ENCODE peak calls at places on chromosomes 5 and 9, in nine cellular contexts. Y is mucosa of descending colon, U is esophagus squamous epithelium, R is GM13976, J is astrocyte of the spinal cord, W is HL-60, H is astrocyte of the cerebellum, S is fibroblast of the aortic adventitia, O is Calu3. K is an unnamed sample.
A peak's percentile ranks its signal among the peaks of the same experiment; 100 is the strongest.

GRCh38 chr5:142720561-142721275 is 34.8 kb upstream of the FGF1 start:
- DNase-seq in S (no peak), W (no peak), O (peak; percentile 34), H (no peak), Y (peak; percentile 72), R (no peak), U (no peak), J (no peak), K (peak; percentile 59)

GRCh38 chr9:38423939-38424843 is at the start of gene IGFBPL1:
- DNase-seq in Y (peak; percentile 49), U (no peak), H (no peak), S (no peak), R (peak; percentile 52), W (no peak), O (peak; percentile 33), J (no peak), K (no peak)

GRCh38 chr9:86122309-86122708 is 23.0 kb upstream of the GOLM1 start:
- DNase-seq in Y (no peak), U (no peak), S (no peak), J (no peak), R (no peak), W (no peak), H (no peak), O (no peak), K (no peak)

GRCh38 chr9:102950341-102950740 is 44.8 kb upstream of the CYLC2 start:
- DNase-seq in R (no peak), J (peak; percentile 2), W (no peak), O (no peak), Y (no peak), H (no peak), U (no peak), S (no peak), K (no peak)

GRCh38 chr5:81606150-81606549 is 144.7 kb downstream of the SSBP2 start:
- DNase-seq in W (no peak), O (no peak), R (no peak), U (no peak), Y (no peak), S (no peak), J (no peak), H (no peak), K (no peak)

GRCh38 chr5:40089269-40089668 is 590.4 kb upstream of the PTGER4 start:
- DNase-seq in R (no peak), U (no peak), S (no peak), J (no peak), H (no peak), Y (no peak), W (no peak), O (no peak), K (no peak)

GRCh38 chr5:68344447-68345111 is 129.0 kb downstream of the PIK3R1 start:
- DNase-seq in Y (no peak), H (no peak), J (peak; percentile 60), O (peak; percentile 17), R (peak; percentile 41), S (peak; percentile 68), U (no peak), W (peak; percentile 2), K (no peak)

GRCh38 chr9:935348-935965 is 41.0 kb upstream of the DMRT3 start:
- DNase-seq in Y (no peak), H (no peak), W (no peak), U (no peak), R (no peak), S (peak; percentile 4), J (no peak), O (no peak), K (no peak)

GRCh38 chr5:17229308-17229707 is 11.9 kb downstream of the BASP1 start:
- DNase-seq in U (no peak), Y (no peak), R (peak; percentile 42), O (no peak), S (no peak), H (no peak), W (no peak), J (no peak), K (no peak)

GRCh38 chr9:127796225-127796813 is 6.4 kb upstream of the FPGS start:
- DNase-seq in O (no peak), J (no peak), Y (no peak), U (no peak), R (peak; percentile 23), S (peak; percentile 52), H (no peak), W (peak; percentile 27), K (no peak)

GRCh38 chr9:29514336-29514735 is 1941.1 kb upstream of the C9orf72 start:
- DNase-seq in S (peak; percentile 0), J (no peak), U (no peak), H (no peak), W (no peak), R (no peak), O (no peak), Y (no peak), K (no peak)

GRCh38 chr9:78032599-78033457 is 1.2 kb upstream of the GNAQ start:
- DNase-seq in U (no peak), R (no peak), S (no peak), Y (no peak), W (peak; percentile 44), J (peak; percentile 60), H (no peak), O (no peak), K (no peak)

GRCh38 chr9:78030553-78031270 is 899 bp downstream of the GNAQ start:
- DNase-seq in J (no peak), Y (peak; percentile 82), O (peak; percentile 45), H (no peak), W (peak; percentile 61), S (peak; percentile 25), R (peak; percentile 22), U (no peak), K (peak; percentile 50)

GRCh38 chr9:78031271-78031825 is at the start of gene GNAQ:
- DNase-seq in U (no peak), O (peak; percentile 20), R (peak; percentile 44), S (no peak), H (no peak), J (no peak), W (no peak), Y (peak; percentile 64), K (peak; percentile 33)

GRCh38 chr9:78033870-78034269 is 2.3 kb upstream of the GNAQ start:
- DNase-seq in R (no peak), O (no peak), W (no peak), J (no peak), H (no peak), U (no peak), Y (no peak), S (no peak), K (no peak)

GRCh38 chr9:78031826-78032598 is 401 bp upstream of the GNAQ start:
- DNase-seq in W (peak; percentile 95), H (peak; percentile 89), R (peak; percentile 57), Y (peak; percentile 93), J (peak; percentile 97), U (peak; percentile 29), O (peak; percentile 86), S (peak; percentile 93), K (peak; percentile 92)
- TF ChIP-seq CTCF in W (no peak), H (no peak), R (no peak), Y (no peak), J (no peak), U (no peak), O (no peak), S (no peak), K (no peak)

DNA sequence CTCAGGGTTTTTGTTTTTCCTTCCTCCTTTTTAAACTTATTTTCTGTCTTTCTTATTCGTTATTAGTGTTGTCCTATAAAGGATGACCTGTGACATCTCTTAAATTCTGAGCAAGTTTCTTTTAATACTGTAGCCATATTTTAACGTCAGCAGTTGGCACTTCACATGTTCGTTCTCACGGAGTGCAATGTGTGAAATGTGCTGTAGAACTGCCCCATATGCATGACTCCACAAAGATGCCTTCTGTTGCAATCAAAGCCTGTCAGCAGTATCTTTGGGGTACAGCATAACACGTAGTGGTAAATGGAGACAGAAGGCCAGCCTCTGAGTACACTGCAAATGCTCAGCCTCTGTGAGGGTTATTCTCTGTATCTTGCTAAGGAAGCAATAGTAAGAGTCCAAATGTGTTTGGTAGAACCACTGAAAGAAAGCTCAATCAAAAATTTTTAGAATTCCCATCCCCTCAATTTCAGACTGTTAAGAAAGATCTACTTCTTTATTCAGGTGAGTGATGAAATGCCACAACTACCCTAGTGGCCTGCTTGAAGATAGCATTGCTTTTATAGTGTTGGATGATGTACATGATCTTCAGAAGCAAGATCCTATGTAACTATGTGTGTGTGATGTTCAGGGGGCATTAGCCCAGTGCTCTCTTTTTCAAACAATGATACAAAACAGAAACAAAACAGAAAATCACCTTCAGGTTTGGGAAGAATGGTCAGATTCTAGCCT is 277.7 kb downstream of the TMEM167A start:
- DNase-seq in R (no peak), S (no peak), J (no peak), O (no peak), Y (no peak), H (no peak), U (no peak), W (no peak), K (no peak)
- TF ChIP-seq CTCF in R (no peak), S (no peak), J (no peak), O (no peak), Y (no peak), H (no peak), U (no peak), W (no peak), K (no peak)

DNA sequence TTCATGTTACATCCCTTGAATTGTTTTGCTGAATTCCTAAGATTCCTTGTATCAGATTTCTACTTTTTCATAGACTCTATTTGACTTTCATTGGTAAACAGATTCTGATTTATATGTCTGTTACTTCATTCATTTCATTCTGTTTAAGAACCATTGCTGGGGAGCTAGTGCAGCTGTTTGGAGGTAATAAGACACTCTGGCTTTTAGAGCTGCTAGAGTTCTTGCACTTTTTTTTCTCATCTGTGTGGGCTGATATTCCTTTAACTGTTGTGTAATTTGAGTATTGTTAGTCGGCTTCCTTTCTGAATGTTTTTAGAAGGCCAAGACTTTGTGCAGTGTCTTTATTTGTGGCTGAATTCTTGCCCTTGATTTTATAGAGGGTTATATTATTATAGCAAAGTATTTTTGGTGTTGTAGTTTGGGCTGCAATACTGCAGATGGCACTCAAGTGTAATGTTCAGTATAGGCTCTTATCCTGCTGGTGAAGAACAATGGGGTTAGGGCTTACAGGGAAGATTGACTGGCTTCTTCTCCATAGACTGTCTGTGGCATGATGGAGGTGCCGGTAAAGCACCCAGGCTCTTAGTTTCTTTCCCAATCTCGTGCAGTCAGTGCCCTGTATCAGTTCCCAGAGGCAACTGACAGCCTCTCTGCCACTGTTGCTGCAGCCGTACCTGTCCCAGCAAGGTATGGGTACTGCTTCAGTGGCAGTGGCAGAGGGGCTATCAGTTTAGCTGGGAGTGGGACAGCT is 162.2 kb downstream of the OXCT1 start:
- DNase-seq in R (peak; percentile 32), O (no peak), S (peak; percentile 67), H (peak; percentile 31), U (no peak), W (peak; percentile 12), Y (no peak), J (peak; percentile 71), K (no peak)
- TF ChIP-seq CTCF in R (peak; percentile 55), O (no peak), S (peak; percentile 61), H (peak; percentile 55), U (no peak), W (no peak), Y (no peak), J (peak; percentile 65), K (peak; percentile 27)

DNA sequence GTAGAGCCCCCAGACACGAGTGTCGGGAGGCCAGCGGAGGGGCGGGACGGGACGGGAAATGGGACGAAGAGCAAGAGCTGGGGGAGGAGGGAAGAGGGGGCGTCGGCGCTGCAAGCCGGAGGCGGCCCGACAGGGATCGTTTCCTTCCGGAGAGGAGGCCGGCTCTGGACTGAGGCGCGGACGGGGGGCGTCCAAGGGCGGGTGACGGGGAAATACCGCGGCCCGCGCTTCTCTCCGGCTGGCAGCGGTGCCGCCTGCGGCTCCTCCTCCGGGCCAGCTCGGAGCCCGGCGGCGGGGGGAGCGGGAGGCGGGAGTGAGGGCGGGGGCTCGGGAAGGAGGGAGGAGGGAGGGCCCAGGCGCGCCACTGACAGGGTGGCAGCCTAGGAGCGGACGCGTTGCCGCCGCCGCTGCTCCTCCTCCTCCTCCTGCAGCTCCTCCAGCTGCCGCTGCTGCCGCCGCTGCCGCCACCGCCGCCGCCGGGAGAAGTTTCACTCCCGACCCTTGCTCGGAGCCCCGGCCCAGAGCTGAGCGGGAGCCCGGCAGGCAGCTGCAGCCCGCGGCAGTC is at the start of gene CHSY3:
- DNase-seq in H (peak; percentile 22), W (peak; percentile 10), R (peak; percentile 40), O (peak; percentile 88), Y (peak; percentile 89), J (peak; percentile 86), U (peak; percentile 5), S (peak; percentile 55), K (peak; percentile 84)
- TF ChIP-seq CTCF in H (no peak), W (no peak), R (no peak), O (no peak), Y (no peak), J (no peak), U (no peak), S (no peak), K (peak; percentile 50)